ENCODE peak calls at places on chromosomes 3 and 15, in six cellular contexts. U is tibial nerve; K is astrocyte of the spinal cord; R is GM13976; M is activated naive CD4-positive, alpha-beta T cell treated with Interleukin-2 at 50 U/mL for 16 hours; J is Peyer's patch. B is an unnamed sample.

GRCh38 chr3:138694287-138695007 is 85.9 kb downstream of the FAIM start:
- DNase-seq in U (no peak), M (no peak), K (peak), R (no peak), J (no peak), B (no peak)

GRCh38 chr3:184953396-184953795 is 141.4 kb downstream of the VPS8 start:
- DNase-seq in M (no peak), U (no peak), J (no peak), R (no peak), K (no peak), B (no peak)

GRCh38 chr3:123167686-123168085 is 34.1 kb upstream of the SEC22A start:
- DNase-seq in U (no peak), K (no peak), R (no peak), J (no peak), M (no peak), B (no peak)

GRCh38 chr15:70526221-70526973 is 237.0 kb downstream of the UACA start:
- DNase-seq in R (no peak), U (peak), J (peak), K (peak), M (no peak), B (peak)

GRCh38 chr3:44845528-44846520 is 15.9 kb upstream of the TMEM42 start:
- DNase-seq in U (no peak), M (no peak), K (peak), R (no peak), J (no peak), B (no peak)

GRCh38 chr3:172145287-172145686 is 105.9 kb downstream of the FNDC3B start:
- DNase-seq in R (peak), U (no peak), K (no peak), J (no peak), M (no peak), B (no peak)

GRCh38 chr3:127485396-127486170 is 105.0 kb downstream of the TPRA1 start:
- DNase-seq in J (peak), K (no peak), R (peak), M (no peak), U (no peak), B (no peak)

GRCh38 chr3:20698896-20699295 is 512.9 kb upstream of the SGO1 start:
- DNase-seq in U (no peak), J (no peak), M (no peak), R (no peak), K (no peak), B (no peak)

GRCh38 chr3:168220609-168221008 is 124.9 kb upstream of the GOLIM4 start:
- DNase-seq in M (no peak), R (no peak), K (no peak), J (no peak), U (no peak), B (no peak)

GRCh38 chr3:193875601-193876321 is 260.2 kb upstream of the HES1 start:
- DNase-seq in U (no peak), K (no peak), R (no peak), J (no peak), M (no peak), B (no peak)

GRCh38 chr3:192819001-192819569 is 91.7 kb upstream of the FGF12 start:
- DNase-seq in J (no peak), K (peak), R (no peak), M (peak), U (no peak), B (no peak)

GRCh38 chr3:102112706-102113230 is 263.5 kb downstream of the NFKBIZ start:
- DNase-seq in M (no peak), U (no peak), K (no peak), J (no peak), R (no peak), B (no peak)

GRCh38 chr15:74855857-74856256 is 12.9 kb upstream of the ULK3 start:
- DNase-seq in J (no peak), M (no peak), U (no peak), R (no peak), K (no peak), B (no peak)

GRCh38 chr15:20294651-20295237 is 246.9 kb downstream of the GOLGA6L6 start:
- DNase-seq in U (no peak), J (peak), K (no peak), M (peak), R (no peak), B (peak)

GRCh38 chr15:52010633-52011595 is 8.1 kb upstream of the MAPK6 start:
- DNase-seq in R (no peak), J (no peak), M (peak), K (peak), U (no peak), B (peak)

GRCh38 chr3:148330486-148330885 is 367.2 kb upstream of the AGTR1 start:
- DNase-seq in U (no peak), R (no peak), M (no peak), J (no peak), K (no peak), B (no peak)

GRCh38 chr15:39363761-39364586 is 216.9 kb upstream of the THBS1 start:
- DNase-seq in J (no peak), R (no peak), M (no peak), U (no peak), K (peak), B (no peak)

GRCh38 chr3:73405853-73406252 is 218.9 kb downstream of the PDZRN3 start:
- DNase-seq in U (no peak), J (no peak), R (no peak), K (no peak), M (no peak), B (no peak)

GRCh38 chr3:57130426-57131209 is 34.5 kb downstream of the IL17RD start:
- DNase-seq in U (peak), M (no peak), R (no peak), K (peak), J (no peak), B (no peak)

GRCh38 chr3:128969993-128970740 is 23.7 kb downstream of the CFAP92 start:
- DNase-seq in U (peak), K (peak), J (peak), R (peak), M (peak), B (no peak)

GRCh38 chr15:67906382-67906781 is 66.5 kb upstream of the RNU6-1 start:
- DNase-seq in J (no peak), K (no peak), U (no peak), R (no peak), M (no peak), B (no peak)

GRCh38 chr15:58221591-58222241 is 83.5 kb downstream of the AQP9 start:
- DNase-seq in K (no peak), U (no peak), R (peak), M (no peak), J (no peak), B (no peak)

GRCh38 chr3:111681705-111682426 is 86.7 kb upstream of the ZBED2 start:
- DNase-seq in M (no peak), U (no peak), K (no peak), J (no peak), R (no peak), B (no peak)

GRCh38 chr15:68464451-68465090 is 32.6 kb upstream of the ITGA11 start:
- DNase-seq in U (no peak), K (peak), J (no peak), R (no peak), M (no peak), B (peak)

GRCh38 chr3:184565421-184566211 is 4.0 kb downstream of the EPHB3 start:
- DNase-seq in J (peak), K (peak), M (no peak), U (no peak), R (no peak), B (no peak)